ENCODE peak calls at places on chromosomes 6 and 20, in eight cellular contexts. A is cardiac muscle cell, B is foreskin fibroblast, H is H9, J is fibroblast of the aortic adventitia, D is upper lobe of right lung, W is lung, Y is AG04450. X is an unnamed sample.

GRCh38 chr6:39973661-39974060 is 39.4 kb upstream of the MOCS1 start:
- DNase-seq in W (no peak), A (no peak), J (no peak), B (no peak), H (no peak), D (no peak), Y (no peak), X (no peak)

GRCh38 chr6:73739097-73739496 is 43.1 kb downstream of the CD109 start:
- DNase-seq in W (no peak), H (no peak), D (no peak), Y (peak), J (peak), A (peak), B (peak), X (no peak)

GRCh38 chr6:23446394-23447001 is 679.5 kb upstream of the NRSN1 start:
- DNase-seq in W (no peak), J (peak), Y (peak), A (peak), D (no peak), B (peak), H (no peak), X (no peak)

GRCh38 chr6:108368431-108369030 is 73.7 kb downstream of the AFG1L start:
- DNase-seq in Y (no peak), A (no peak), J (no peak), H (no peak), B (no peak), D (no peak), W (no peak), X (no peak)

GRCh38 chr6:131867744-131868143 is 59.9 kb downstream of the ENPP1 start:
- DNase-seq in Y (no peak), B (no peak), H (no peak), A (no peak), D (no peak), W (no peak), J (peak), X (no peak)

GRCh38 chr6:90411292-90411781 is 114.7 kb upstream of the BACH2 start:
- DNase-seq in H (peak), B (no peak), J (no peak), W (no peak), Y (no peak), A (no peak), D (no peak), X (peak)

GRCh38 chr6:14728396-14729024 is 517.4 kb upstream of the JARID2 start:
- DNase-seq in Y (no peak), B (peak), J (peak), W (peak), H (no peak), A (peak), D (no peak), X (no peak)

GRCh38 chr6:101668496-101668895 is 275.0 kb downstream of the GRIK2 start:
- DNase-seq in D (no peak), A (peak), Y (no peak), B (no peak), J (peak), W (no peak), H (no peak), X (no peak)

GRCh38 chr20:4225778-4226177 is 210.4 kb upstream of the RNF24 start:
- DNase-seq in H (no peak), Y (peak), A (peak), J (peak), D (no peak), B (peak), W (no peak), X (no peak)

GRCh38 chr20:7926767-7927166 is 13.5 kb downstream of the HAO1 start:
- DNase-seq in J (peak), W (no peak), A (peak), D (no peak), Y (no peak), H (no peak), B (peak), X (no peak)
- TF ChIP-seq CTCF in J (peak), W (peak), A (peak), D (peak), Y (peak), H (peak), B (peak), X (no peak)

GRCh38 chr20:62330576-62331317 is 27.9 kb downstream of the ADRM1 start:
- DNase-seq in Y (no peak), H (no peak), D (no peak), J (no peak), A (no peak), B (no peak), W (no peak), X (no peak)

GRCh38 chr20:62331347-62331746 is 28.6 kb downstream of the ADRM1 start:
- DNase-seq in H (no peak), W (no peak), Y (no peak), A (no peak), D (no peak), J (no peak), B (no peak), X (no peak)

GRCh38 chr20:62332989-62333819 is 30.4 kb downstream of the ADRM1 start:
- DNase-seq in B (no peak), H (no peak), J (no peak), Y (no peak), D (no peak), W (no peak), A (no peak), X (no peak)

GRCh38 chr20:62333820-62334595 is 31.2 kb downstream of the ADRM1 start:
- DNase-seq in J (no peak), Y (no peak), H (no peak), A (no peak), D (no peak), B (no peak), W (no peak), X (no peak)

GRCh38 chr20:62332421-62332820 is 29.6 kb downstream of the ADRM1 start:
- DNase-seq in B (no peak), Y (no peak), J (no peak), D (no peak), A (no peak), W (no peak), H (no peak), X (no peak)
- TF ChIP-seq CTCF in B (no peak), Y (no peak), J (no peak), D (no peak), A (no peak), W (no peak), H (no peak), X (no peak)

GRCh38 chr20:35328095-35328685 is 36.0 kb upstream of the FAM83C start:
- DNase-seq in B (no peak), A (no peak), Y (no peak), J (no peak), D (no peak), W (no peak), H (no peak), X (no peak)

GRCh38 chr20:35327074-35327976 is 35.1 kb upstream of the FAM83C start:
- DNase-seq in W (no peak), A (peak), H (no peak), D (no peak), B (peak), Y (no peak), J (no peak), X (no peak)

GRCh38 chr20:35328689-35329088 is 36.5 kb upstream of the FAM83C start:
- DNase-seq in Y (no peak), A (no peak), B (no peak), H (no peak), D (no peak), W (no peak), J (no peak), X (no peak)

GRCh38 chr20:35326732-35327073 is 34.5 kb upstream of the FAM83C start:
- DNase-seq in W (no peak), J (no peak), A (no peak), Y (no peak), B (no peak), H (no peak), D (no peak), X (no peak)

GRCh38 chr20:35329435-35330139 is 37.4 kb upstream of the FAM83C start:
- DNase-seq in W (no peak), J (no peak), A (peak), D (no peak), Y (no peak), B (peak), H (peak), X (peak)
- TF ChIP-seq CTCF in W (no peak), J (peak), A (peak), D (peak), Y (peak), B (peak), H (peak), X (peak)

GRCh38 chr6:122476131-122476530 is 4.5 kb upstream of the SERINC1 start:
- DNase-seq in B (peak), D (no peak), H (no peak), J (peak), A (peak), Y (no peak), W (no peak), X (no peak)
- TF ChIP-seq CTCF in B (peak), D (peak), H (peak), J (peak), A (peak), Y (peak), W (peak), X (no peak)

DNA sequence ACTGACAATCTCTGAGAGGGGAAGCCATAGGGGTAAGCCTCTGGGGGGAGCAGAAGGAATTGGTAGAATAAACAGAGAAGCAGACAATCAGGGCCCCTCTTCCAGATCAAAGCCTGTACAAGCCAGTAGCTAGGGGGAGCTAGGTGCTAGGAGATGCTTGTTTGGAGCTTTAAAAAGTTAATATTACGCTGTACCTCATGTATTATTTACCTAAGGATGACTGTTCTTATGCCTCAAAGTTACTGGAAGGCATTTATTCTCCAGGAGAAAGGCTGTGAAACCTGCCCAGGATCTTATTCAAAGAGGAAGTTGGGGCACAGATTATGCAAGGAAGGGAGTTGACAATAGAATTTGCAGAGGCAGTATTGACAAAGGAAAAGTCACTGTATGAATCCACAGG is 111.8 kb upstream of the SLC35F1 start:
- DNase-seq in J (no peak), A (no peak), W (no peak), Y (no peak), H (no peak), B (no peak), D (no peak), X (no peak)
- TF ChIP-seq CTCF in J (no peak), A (no peak), W (no peak), Y (no peak), H (peak), B (no peak), D (no peak), X (no peak)

GRCh38 chr6:129920103-129920798 is 59.1 kb upstream of the TMEM244 start:
- DNase-seq in H (no peak), Y (no peak), W (no peak), J (peak), B (peak), D (no peak), A (peak), X (no peak)
- TF ChIP-seq CTCF in H (no peak), Y (no peak), W (no peak), J (no peak), B (no peak), D (no peak), A (no peak), X (no peak)

DNA sequence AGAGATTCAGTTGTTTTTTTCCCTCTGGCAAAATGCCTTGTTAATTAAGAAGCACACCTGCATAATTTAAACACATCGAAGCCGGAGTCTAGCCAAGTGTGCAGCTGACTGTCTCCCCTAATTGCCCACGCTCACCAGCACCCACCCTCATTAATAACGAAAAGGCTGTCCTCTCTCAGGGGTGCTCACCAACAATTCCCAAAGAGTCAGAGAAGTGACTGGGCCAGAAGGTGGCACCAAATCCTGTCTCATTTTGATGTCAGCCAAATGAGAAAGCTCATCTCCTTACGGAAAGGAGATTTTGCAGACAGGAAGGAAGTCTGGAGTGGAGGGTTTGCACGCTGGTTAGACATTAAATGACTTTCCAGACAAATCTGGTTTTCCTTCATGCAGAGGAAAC is 60.7 kb upstream of the MC3R start:
- DNase-seq in J (no peak), W (no peak), B (peak), A (no peak), H (peak), Y (no peak), D (no peak), X (no peak)
- TF ChIP-seq CTCF in J (no peak), W (no peak), B (no peak), A (no peak), H (no peak), Y (no peak), D (peak), X (no peak)

GRCh38 chr6:35730745-35731413 is 6.0 kb upstream of the ARMC12 start:
- DNase-seq in Y (no peak), B (peak), D (no peak), A (no peak), W (no peak), H (no peak), J (no peak), X (no peak)

GRCh38 chr6:35729722-35730121 is 7.1 kb upstream of the ARMC12 start:
- DNase-seq in J (no peak), B (peak), H (no peak), A (no peak), Y (no peak), W (no peak), D (peak), X (no peak)

GRCh38 chr6:35731414-35731735 is 5.5 kb upstream of the ARMC12 start:
- DNase-seq in W (peak), H (peak), A (peak), Y (no peak), J (peak), D (peak), B (peak), X (peak)

GRCh38 chr6:35733633-35734032 is 3.2 kb upstream of the ARMC12 start:
- DNase-seq in D (no peak), W (no peak), J (no peak), B (no peak), H (no peak), A (no peak), Y (no peak), X (no peak)

DNA sequence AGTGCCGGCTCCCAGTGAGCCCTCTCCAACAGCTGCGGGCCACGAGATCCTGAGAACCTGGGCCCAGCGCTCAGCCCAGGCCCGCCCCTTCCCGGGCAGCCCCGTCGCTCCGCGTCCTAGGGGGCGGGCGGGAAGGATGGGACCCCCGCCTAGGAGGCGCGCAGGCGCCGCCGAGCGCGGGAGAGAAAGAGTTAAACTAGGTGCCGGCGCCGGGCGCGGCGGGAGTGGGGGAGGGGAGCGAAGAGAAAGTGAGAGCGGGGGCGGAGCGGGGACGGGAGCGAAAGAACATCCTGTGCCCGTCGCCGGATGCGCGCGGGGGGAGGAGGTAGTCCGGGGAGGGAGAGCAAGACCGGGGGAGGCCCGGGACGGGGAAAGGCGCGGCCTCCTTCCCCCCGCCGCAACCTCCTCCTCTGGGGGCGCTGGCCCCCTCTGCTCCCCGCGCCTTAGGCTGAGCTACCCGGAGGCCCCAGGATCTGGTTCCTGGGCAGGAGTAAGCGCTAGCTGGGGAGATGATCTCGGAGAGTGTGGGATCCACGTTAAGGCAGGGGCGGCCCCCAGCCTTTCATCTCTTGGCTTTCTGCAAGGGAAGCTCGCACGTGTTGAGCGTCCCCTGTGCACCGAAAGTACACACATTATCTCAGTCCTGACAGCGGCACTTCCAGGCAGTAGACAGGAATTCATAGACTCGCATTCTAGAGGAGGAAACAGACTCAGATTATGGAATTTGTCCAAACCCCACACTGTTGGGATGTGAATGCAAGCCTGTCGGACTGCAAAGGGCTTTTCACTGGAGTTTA is 4.9 kb upstream of the ARMC12 start:
- DNase-seq in Y (peak), A (peak), W (peak), J (peak), D (peak), B (peak), H (peak), X (peak)
- TF ChIP-seq CTCF in Y (no peak), A (no peak), W (no peak), J (no peak), D (peak), B (no peak), H (no peak), X (no peak)

X was measured in GM12864.